ENCODE peak calls at places on chromosomes 3 and 15, in six cellular contexts. P is activated CD4-positive, alpha-beta memory T cell treated with anti-CD3 and anti-CD28 coated beads, Interleukin-2, amount 10 ng/mL, durations not matched to agents 7 days and 5 days; Y is MCF 10A; R is iPS-NIHi11; K is midbrain; X is keratinocyte. O is an unnamed sample.

GRCh38 chr3:80192871-80193270 is 425.1 kb upstream of the ROBO1 start:
- DNase-seq in P (no peak), Y (peak), R (no peak), K (no peak), X (no peak), O (no peak)

GRCh38 chr15:40354408-40355171 is 3.4 kb upstream of the DISP2 start:
- DNase-seq in P (no peak), Y (no peak), R (peak), K (peak), X (no peak), O (no peak)

GRCh38 chr3:37668831-37669610 is 192.7 kb upstream of the CTDSPL start:
- DNase-seq in P (no peak), Y (no peak), R (no peak), K (no peak), X (no peak), O (peak)

GRCh38 chr15:95840004-95840403 is 490.5 kb upstream of the NR2F2 start:
- DNase-seq in P (no peak), Y (no peak), R (no peak), K (no peak), X (no peak), O (peak)

GRCh38 chr3:183447206-183448001 is 19.0 kb upstream of the MCF2L2 start:
- DNase-seq in P (peak), Y (peak), R (peak), K (peak), X (no peak), O (peak)

GRCh38 chr15:49888341-49888693 is 230.7 kb downstream of the ATP8B4 start:
- DNase-seq in P (no peak), Y (no peak), R (no peak), K (no peak), X (no peak), O (no peak)

GRCh38 chr3:163315786-163316185 is 1762.5 kb downstream of the SI start:
- DNase-seq in P (no peak), Y (no peak), R (no peak), K (no peak), X (no peak), O (no peak)

GRCh38 chr3:23490459-23490858 is 287.3 kb downstream of the UBE2E2 start:
- DNase-seq in P (no peak), Y (peak), R (no peak), K (no peak), X (no peak), O (peak)

GRCh38 chr3:73719413-73719831 is 94.7 kb upstream of the PDZRN3 start:
- DNase-seq in P (no peak), Y (no peak), R (no peak), K (no peak), X (no peak), O (no peak)

O was measured in renal cortical epithelial cell.